ENCODE peak calls at places on chromosomes 11 and 22, in eight cellular contexts. One of them, this sample, is unnamed.

GRCh38 chr11:57072640-57073039 is 83.9 kb downstream of the OR5AK2 start:
- DNase-seq in T-helper 2 cell: no peak
- DNase-seq in NCI-H526 treated with DMSO at 0.1 percent for 48 hours: no peak
- DNase-seq in hepatic stellate cell: peak
- DNase-seq in nucleus accumbens: no peak
- DNase-seq in AG10803: peak
- DNase-seq in nephron progenitor cell: no peak
- DNase-seq in GM03348: peak
- DNase-seq in this sample: no peak

GRCh38 chr11:108970221-108970991 is 305.5 kb downstream of the DDX10 start:
- DNase-seq in GM03348: no peak
- DNase-seq in nucleus accumbens: no peak
- DNase-seq in hepatic stellate cell: no peak
- DNase-seq in T-helper 2 cell: no peak
- DNase-seq in AG10803: peak
- DNase-seq in nephron progenitor cell: no peak
- DNase-seq in NCI-H526 treated with DMSO at 0.1 percent for 48 hours: no peak
- DNase-seq in this sample: no peak

GRCh38 chr11:3775761-3776406 is 21.5 kb downstream of the NUP98 start:
- DNase-seq in T-helper 2 cell: no peak
- DNase-seq in hepatic stellate cell: no peak
- DNase-seq in GM03348: no peak
- DNase-seq in nephron progenitor cell: no peak
- DNase-seq in NCI-H526 treated with DMSO at 0.1 percent for 48 hours: no peak
- DNase-seq in nucleus accumbens: no peak
- DNase-seq in AG10803: no peak
- DNase-seq in this sample: no peak

GRCh38 chr11:13535819-13536218 is 40.0 kb upstream of the PTH start:
- DNase-seq in nucleus accumbens: no peak
- DNase-seq in hepatic stellate cell: no peak
- DNase-seq in GM03348: no peak
- DNase-seq in nephron progenitor cell: no peak
- DNase-seq in T-helper 2 cell: no peak
- DNase-seq in AG10803: no peak
- DNase-seq in NCI-H526 treated with DMSO at 0.1 percent for 48 hours: peak
- DNase-seq in this sample: no peak

GRCh38 chr11:94537051-94537600 is 6.6 kb upstream of the FUT4 start:
- DNase-seq in hepatic stellate cell: peak
- DNase-seq in AG10803: peak
- DNase-seq in NCI-H526 treated with DMSO at 0.1 percent for 48 hours: no peak
- DNase-seq in nephron progenitor cell: no peak
- DNase-seq in GM03348: peak
- DNase-seq in nucleus accumbens: no peak
- DNase-seq in T-helper 2 cell: no peak
- DNase-seq in this sample: no peak

GRCh38 chr22:44455151-44455962 is 42.7 kb downstream of the RTL6 start:
- DNase-seq in T-helper 2 cell: peak
- DNase-seq in NCI-H526 treated with DMSO at 0.1 percent for 48 hours: peak
- DNase-seq in GM03348: no peak
- DNase-seq in nucleus accumbens: no peak
- DNase-seq in hepatic stellate cell: no peak
- DNase-seq in AG10803: no peak
- DNase-seq in nephron progenitor cell: no peak
- DNase-seq in this sample: no peak

GRCh38 chr11:19913236-19913892 is 200.7 kb downstream of the NAV2 start:
- DNase-seq in NCI-H526 treated with DMSO at 0.1 percent for 48 hours: no peak
- DNase-seq in AG10803: no peak
- DNase-seq in GM03348: no peak
- DNase-seq in nucleus accumbens: no peak
- DNase-seq in hepatic stellate cell: no peak
- DNase-seq in nephron progenitor cell: no peak
- DNase-seq in T-helper 2 cell: no peak
- DNase-seq in this sample: no peak

GRCh38 chr11:11842426-11843008 is 745 bp downstream of the USP47 start:
- DNase-seq in GM03348: peak
- DNase-seq in nucleus accumbens: peak
- DNase-seq in NCI-H526 treated with DMSO at 0.1 percent for 48 hours: peak
- DNase-seq in nephron progenitor cell: no peak
- DNase-seq in AG10803: peak
- DNase-seq in hepatic stellate cell: peak
- DNase-seq in T-helper 2 cell: peak
- DNase-seq in this sample: no peak

GRCh38 chr11:110507328-110507727 is 77.6 kb downstream of the FDX1 start:
- DNase-seq in T-helper 2 cell: no peak
- DNase-seq in nucleus accumbens: no peak
- DNase-seq in GM03348: no peak
- DNase-seq in AG10803: no peak
- DNase-seq in NCI-H526 treated with DMSO at 0.1 percent for 48 hours: no peak
- DNase-seq in hepatic stellate cell: no peak
- DNase-seq in nephron progenitor cell: no peak
- DNase-seq in this sample: no peak

GRCh38 chr11:61454520-61454919 is 24.6 kb downstream of the SDHAF2 start:
- DNase-seq in hepatic stellate cell: no peak
- DNase-seq in GM03348: no peak
- DNase-seq in NCI-H526 treated with DMSO at 0.1 percent for 48 hours: no peak
- DNase-seq in T-helper 2 cell: no peak
- DNase-seq in nephron progenitor cell: no peak
- DNase-seq in nucleus accumbens: no peak
- DNase-seq in AG10803: no peak
- DNase-seq in this sample: no peak

GRCh38 chr22:30290318-30290678 is 993 bp upstream of the CASTOR1 start:
- DNase-seq in GM03348: no peak
- DNase-seq in AG10803: no peak
- DNase-seq in NCI-H526 treated with DMSO at 0.1 percent for 48 hours: no peak
- DNase-seq in T-helper 2 cell: no peak
- DNase-seq in nephron progenitor cell: peak
- DNase-seq in hepatic stellate cell: no peak
- DNase-seq in nucleus accumbens: no peak
- DNase-seq in this sample: no peak

GRCh38 chr22:26672590-26673468 is 15.4 kb downstream of the MIAT start:
- DNase-seq in T-helper 2 cell: peak
- DNase-seq in NCI-H526 treated with DMSO at 0.1 percent for 48 hours: peak
- DNase-seq in nephron progenitor cell: peak
- DNase-seq in AG10803: peak
- DNase-seq in nucleus accumbens: peak
- DNase-seq in GM03348: peak
- DNase-seq in hepatic stellate cell: peak
- DNase-seq in this sample: peak

GRCh38 chr11:110433393-110434333 is 3.9 kb downstream of the FDX1 start:
- DNase-seq in nephron progenitor cell: no peak
- DNase-seq in hepatic stellate cell: peak
- DNase-seq in NCI-H526 treated with DMSO at 0.1 percent for 48 hours: peak
- DNase-seq in T-helper 2 cell: peak
- DNase-seq in GM03348: peak
- DNase-seq in nucleus accumbens: no peak
- DNase-seq in AG10803: peak
- DNase-seq in this sample: no peak

GRCh38 chr11:61531033-61531432 is 22.5 kb downstream of the LRRC10B start:
- DNase-seq in hepatic stellate cell: no peak
- DNase-seq in T-helper 2 cell: no peak
- DNase-seq in nephron progenitor cell: no peak
- DNase-seq in nucleus accumbens: no peak
- DNase-seq in NCI-H526 treated with DMSO at 0.1 percent for 48 hours: no peak
- DNase-seq in GM03348: no peak
- DNase-seq in AG10803: no peak
- DNase-seq in this sample: no peak

GRCh38 chr22:20066617-20067383 is 13.2 kb upstream of the DGCR8 start:
- DNase-seq in hepatic stellate cell: no peak
- DNase-seq in NCI-H526 treated with DMSO at 0.1 percent for 48 hours: no peak
- DNase-seq in nephron progenitor cell: no peak
- DNase-seq in nucleus accumbens: no peak
- DNase-seq in AG10803: no peak
- DNase-seq in T-helper 2 cell: no peak
- DNase-seq in GM03348: no peak
- DNase-seq in this sample: no peak

GRCh38 chr22:39101226-39101625 is 4.2 kb downstream of the APOBEC3H start:
- DNase-seq in T-helper 2 cell: no peak
- DNase-seq in hepatic stellate cell: no peak
- DNase-seq in GM03348: no peak
- DNase-seq in nucleus accumbens: no peak
- DNase-seq in nephron progenitor cell: no peak
- DNase-seq in NCI-H526 treated with DMSO at 0.1 percent for 48 hours: no peak
- DNase-seq in AG10803: no peak
- DNase-seq in this sample: no peak

GRCh38 chr11:119688362-119688761 is 40.6 kb downstream of the NECTIN1 start:
- DNase-seq in nucleus accumbens: no peak
- DNase-seq in AG10803: no peak
- DNase-seq in hepatic stellate cell: no peak
- DNase-seq in T-helper 2 cell: no peak
- DNase-seq in GM03348: no peak
- DNase-seq in nephron progenitor cell: no peak
- DNase-seq in NCI-H526 treated with DMSO at 0.1 percent for 48 hours: no peak
- DNase-seq in this sample: no peak

GRCh38 chr11:117427356-117427874 is 99.8 kb downstream of the CEP164 start:
- DNase-seq in hepatic stellate cell: no peak
- DNase-seq in T-helper 2 cell: no peak
- DNase-seq in NCI-H526 treated with DMSO at 0.1 percent for 48 hours: no peak
- DNase-seq in AG10803: no peak
- DNase-seq in GM03348: no peak
- DNase-seq in nephron progenitor cell: no peak
- DNase-seq in nucleus accumbens: no peak
- DNase-seq in this sample: no peak

GRCh38 chr22:40462195-40462988 is 92.0 kb downstream of the SGSM3 start:
- DNase-seq in nucleus accumbens: no peak
- DNase-seq in hepatic stellate cell: no peak
- DNase-seq in GM03348: no peak
- DNase-seq in NCI-H526 treated with DMSO at 0.1 percent for 48 hours: no peak
- DNase-seq in AG10803: no peak
- DNase-seq in T-helper 2 cell: peak
- DNase-seq in nephron progenitor cell: no peak
- DNase-seq in this sample: no peak

GRCh38 chr22:26953380-26953807 is 296.0 kb downstream of the MIAT start:
- DNase-seq in NCI-H526 treated with DMSO at 0.1 percent for 48 hours: no peak
- DNase-seq in T-helper 2 cell: no peak
- DNase-seq in hepatic stellate cell: no peak
- DNase-seq in AG10803: no peak
- DNase-seq in nephron progenitor cell: no peak
- DNase-seq in GM03348: no peak
- DNase-seq in nucleus accumbens: no peak
- DNase-seq in this sample: no peak

GRCh38 chr11:111939836-111940604 is 2.9 kb downstream of the DIXDC1 start:
- DNase-seq in NCI-H526 treated with DMSO at 0.1 percent for 48 hours: peak
- DNase-seq in GM03348: peak
- DNase-seq in T-helper 2 cell: no peak
- DNase-seq in nephron progenitor cell: no peak
- DNase-seq in nucleus accumbens: no peak
- DNase-seq in hepatic stellate cell: peak
- DNase-seq in AG10803: peak
- DNase-seq in this sample: no peak

GRCh38 chr11:41578421-41579047 is 119.1 kb upstream of the LRRC4C start:
- DNase-seq in hepatic stellate cell: no peak
- DNase-seq in AG10803: no peak
- DNase-seq in NCI-H526 treated with DMSO at 0.1 percent for 48 hours: no peak
- DNase-seq in nephron progenitor cell: no peak
- DNase-seq in nucleus accumbens: no peak
- DNase-seq in GM03348: no peak
- DNase-seq in T-helper 2 cell: no peak
- DNase-seq in this sample: no peak

GRCh38 chr11:1206391-1207271 is 16.2 kb upstream of the MUC5B start:
- DNase-seq in AG10803: no peak
- DNase-seq in nephron progenitor cell: no peak
- DNase-seq in T-helper 2 cell: no peak
- DNase-seq in hepatic stellate cell: no peak
- DNase-seq in NCI-H526 treated with DMSO at 0.1 percent for 48 hours: no peak
- DNase-seq in GM03348: no peak
- DNase-seq in nucleus accumbens: no peak
- DNase-seq in this sample: no peak

GRCh38 chr22:29574762-29575450 is 6.0 kb downstream of the NIPSNAP1 start:
- DNase-seq in GM03348: no peak
- DNase-seq in nucleus accumbens: no peak
- DNase-seq in nephron progenitor cell: no peak
- DNase-seq in NCI-H526 treated with DMSO at 0.1 percent for 48 hours: no peak
- DNase-seq in hepatic stellate cell: no peak
- DNase-seq in AG10803: no peak
- DNase-seq in T-helper 2 cell: no peak
- DNase-seq in this sample: no peak

GRCh38 chr22:19848298-19849224 is 6.1 kb downstream of the GNB1L start:
- DNase-seq in hepatic stellate cell: no peak
- DNase-seq in T-helper 2 cell: no peak
- DNase-seq in NCI-H526 treated with DMSO at 0.1 percent for 48 hours: no peak
- DNase-seq in GM03348: peak
- DNase-seq in nucleus accumbens: no peak
- DNase-seq in AG10803: peak
- DNase-seq in nephron progenitor cell: no peak
- DNase-seq in this sample: no peak

GRCh38 chr11:41306435-41306834 is 153.0 kb downstream of the LRRC4C start:
- DNase-seq in T-helper 2 cell: no peak
- DNase-seq in nucleus accumbens: no peak
- DNase-seq in NCI-H526 treated with DMSO at 0.1 percent for 48 hours: no peak
- DNase-seq in GM03348: no peak
- DNase-seq in hepatic stellate cell: no peak
- DNase-seq in AG10803: no peak
- DNase-seq in nephron progenitor cell: no peak
- DNase-seq in this sample: no peak